ENCODE peak calls at places on chromosomes 2 and 18, in six cellular contexts. H is tibial artery, D is Karpas-422, S is neural progenitor cell, U is GM23248, O is heart left ventricle. A is an unnamed sample. For H3K4me1, the result is how much of the 10 kb centered on the place peaks cover.

GRCh38 chr18:629303-630150 is 27.9 kb upstream of the TYMS start:
- DNase-seq in D (no peak), O (no peak), S (no peak), U (no peak), H (no peak), A (no peak)

GRCh38 chr2:55809875-55810620 is 113.5 kb downstream of the EFEMP1 start:
- DNase-seq in U (peak), D (peak), S (no peak), H (peak), O (no peak), A (no peak)

GRCh38 chr2:167438206-167438605 is 549.9 kb downstream of the XIRP2 start:
- DNase-seq in S (no peak), O (no peak), D (no peak), U (peak), H (no peak), A (no peak)

GRCh38 chr2:31983762-31984467 is 26.9 kb downstream of the MEMO1 start:
- DNase-seq in S (no peak), U (no peak), O (no peak), D (no peak), H (no peak), A (no peak)

GRCh38 chr18:48022531-48023330 is 92.3 kb upstream of the SMAD2 start:
- DNase-seq in U (peak), S (peak), H (no peak), D (peak), O (no peak), A (peak)

GRCh38 chr18:38747153-38747552 is 1181.6 kb upstream of the CELF4 start:
- DNase-seq in D (peak), O (no peak), U (no peak), H (no peak), S (no peak), A (no peak)

GRCh38 chr18:79926715-79927596 is 24.5 kb downstream of the SLC66A2 start:
- DNase-seq in D (no peak), H (peak), U (no peak), S (peak), O (peak), A (peak)

GRCh38 chr2:178718283-178718682 is 88.9 kb downstream of the TTN start:
- DNase-seq in D (no peak), U (no peak), O (no peak), H (no peak), S (no peak), A (no peak)

GRCh38 chr2:50722828-50723227 is 309.1 kb downstream of the NRXN1 start:
- DNase-seq in O (no peak), S (no peak), H (no peak), D (no peak), U (no peak), A (no peak)

GRCh38 chr2:179805001-179805400 is 56.4 kb downstream of the ZNF385B start:
- DNase-seq in H (no peak), U (no peak), O (no peak), S (no peak), D (no peak), A (no peak)
- H3K4me1 ChIP-seq in H (under half), U (under half), O (under half), S (under half), D (under half), A (under half)

GRCh38 chr2:147198651-147199171 is 646.1 kb upstream of the ACVR2A start:
- DNase-seq in U (no peak), S (peak), D (no peak), H (no peak), O (no peak), A (no peak)

GRCh38 chr2:147197754-147198153 is 647.1 kb upstream of the ACVR2A start:
- DNase-seq in O (no peak), U (no peak), D (no peak), S (no peak), H (no peak), A (no peak)
- H3K27ac ChIP-seq in O (no peak), U (no peak), D (no peak), S (peak), H (no peak), A (no peak)

GRCh38 chr2:132943829-132944228 is 273.8 kb upstream of the LYPD1 start:
- DNase-seq in U (no peak), O (no peak), H (no peak), D (no peak), S (no peak), A (no peak)

GRCh38 chr2:132953771-132954170 is 283.8 kb upstream of the LYPD1 start:
- DNase-seq in S (no peak), O (no peak), H (no peak), U (no peak), D (peak), A (no peak)

GRCh38 chr2:132950986-132951385 is 281.0 kb upstream of the LYPD1 start:
- DNase-seq in O (no peak), H (no peak), S (peak), U (no peak), D (no peak), A (no peak)

GRCh38 chr2:132949108-132949507 is 279.1 kb upstream of the LYPD1 start:
- DNase-seq in S (no peak), U (no peak), O (no peak), H (no peak), D (no peak), A (no peak)
- H3K4me1 ChIP-seq in S (under half), U (under half), O (under half), H (under half), D (under half), A (under half)

DNA sequence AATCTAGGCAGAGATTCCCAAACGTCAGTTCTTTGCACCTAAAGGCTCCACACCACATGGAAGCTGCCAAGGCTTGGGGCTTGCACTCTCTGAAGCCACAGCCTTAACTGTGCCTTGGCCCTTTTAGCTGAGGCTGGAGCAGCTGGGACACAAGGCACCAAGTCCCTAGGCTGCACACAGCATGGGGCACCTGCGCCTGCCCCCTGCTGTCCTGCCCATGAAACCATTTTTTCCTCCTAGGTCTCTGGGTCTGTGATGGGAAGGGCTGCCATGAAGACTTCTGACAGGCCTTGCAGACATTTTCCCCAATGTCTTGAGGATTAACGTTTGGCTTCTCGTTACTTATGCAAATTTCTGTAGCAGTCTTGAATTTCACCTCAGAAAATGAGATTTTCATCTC is 241.5 kb downstream of the OSR1 start:
- DNase-seq in D (peak), U (no peak), H (no peak), S (no peak), O (no peak), A (no peak)
- H3K27ac ChIP-seq in D (no peak), U (no peak), H (no peak), S (no peak), O (no peak), A (no peak)

GRCh38 chr2:207934720-207935119 is 90.6 kb downstream of the PLEKHM3 start:
- DNase-seq in U (no peak), D (no peak), S (no peak), H (no peak), O (no peak), A (no peak)
- H3K4me1 ChIP-seq in U (under half), D (under half), S (half or more), H (under half), O (under half), A (under half)

DNA sequence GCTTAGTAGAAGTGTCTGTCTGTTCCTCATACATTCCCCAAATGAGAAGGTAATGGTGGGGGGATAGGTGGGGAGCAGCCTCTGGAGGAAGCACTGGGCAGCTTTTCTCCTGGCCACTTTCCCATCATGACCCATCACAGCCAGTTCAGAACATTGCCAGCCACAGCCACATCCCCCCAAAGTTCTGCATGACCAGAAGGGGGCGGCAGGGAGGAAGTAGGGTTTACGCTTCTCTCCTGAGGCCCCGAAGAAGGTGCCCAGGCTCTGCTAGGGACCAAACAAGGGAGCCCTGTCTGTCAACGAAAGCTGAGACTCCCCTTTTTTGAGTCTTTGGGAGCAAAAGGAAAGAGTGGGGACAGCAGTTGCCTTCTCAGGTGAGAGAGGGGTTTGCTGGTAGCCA is 7.7 kb downstream of the IGFBP5 start:
- DNase-seq in U (peak), O (no peak), H (no peak), D (peak), S (peak), A (no peak)
- H3K27ac ChIP-seq in U (no peak), O (no peak), H (peak), D (no peak), S (no peak), A (no peak)

DNA sequence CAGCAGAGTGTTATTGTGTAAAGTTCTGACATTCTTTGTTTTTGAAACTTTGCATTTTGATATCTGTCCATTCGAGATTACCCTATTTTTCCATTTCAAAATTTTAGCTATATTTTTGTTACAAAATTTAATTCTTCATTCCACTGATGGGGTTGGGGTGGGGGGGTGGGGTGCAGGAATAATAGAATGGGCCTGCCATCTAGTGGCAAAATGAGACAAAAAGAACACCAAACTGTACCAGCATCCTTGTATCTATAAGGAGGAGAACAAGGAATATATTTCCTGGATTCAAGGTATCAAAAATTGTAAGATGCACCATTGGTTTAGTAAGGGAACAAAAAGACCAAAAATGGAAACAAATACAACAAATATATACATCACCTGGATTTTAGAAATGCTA is 27.9 kb upstream of the TTR start:
- DNase-seq in U (peak), D (peak), O (no peak), S (no peak), H (no peak), A (no peak)
- H3K4me1 ChIP-seq in U (under half), D (under half), O (under half), S (under half), H (under half), A (under half)

A was measured in right cardiac atrium.